ENCODE peak calls at places on chromosome 22, in four cellular contexts. L is aorta, X is mucosa of descending colon, D is astrocyte of the spinal cord. W is an unnamed sample.

GRCh38 chr22:19187716-19188563 is 9.4 kb upstream of the SLC25A1 start:
- DNase-seq in L (no peak), X (no peak), D (no peak), W (no peak)

GRCh38 chr22:41330169-41330568 is 28.8 kb downstream of the ZC3H7B start:
- DNase-seq in L (no peak), X (no peak), D (no peak), W (no peak)

GRCh38 chr22:50200333-50201190 is at the start of gene SELENOO:
- DNase-seq in L (peak), X (peak), D (peak), W (peak)

GRCh38 chr22:50282361-50283144 is 12.4 kb upstream of the MAPK11 start:
- DNase-seq in L (no peak), X (no peak), D (peak), W (peak)

GRCh38 chr22:37202706-37203105 is 9.6 kb downstream of the SSTR3 start:
- DNase-seq in L (peak), X (no peak), D (no peak), W (no peak)

GRCh38 chr22:29225422-29226090 is 19.9 kb downstream of the EMID1 start:
- DNase-seq in L (peak), X (no peak), D (no peak), W (peak)

GRCh38 chr22:17258015-17258827 is 39.0 kb upstream of the ADA2 start:
- DNase-seq in L (peak), X (peak), D (peak), W (peak)

GRCh38 chr22:48057116-48057835 is 1294.8 kb downstream of the TBC1D22A start:
- DNase-seq in L (no peak), X (no peak), D (no peak), W (no peak)

GRCh38 chr22:29079218-29079901 is 6.5 kb downstream of the KREMEN1 start:
- DNase-seq in L (no peak), X (peak), D (peak), W (peak)

GRCh38 chr22:49444781-49445180 is 382.9 kb downstream of the BRD1 start:
- DNase-seq in L (no peak), X (no peak), D (no peak), W (no peak)

GRCh38 chr22:41589260-41589600 is 410 bp downstream of the PMM1 start:
- DNase-seq in L (peak), X (no peak), D (no peak), W (peak)

GRCh38 chr22:27726726-27727449 is 74.7 kb downstream of the MN1 start:
- DNase-seq in L (peak), X (peak), D (peak), W (peak)

GRCh38 chr22:27144345-27144744 is 487.0 kb downstream of the MIAT start:
- DNase-seq in L (no peak), X (no peak), D (no peak), W (no peak)

GRCh38 chr22:26767351-26767970 is 110.1 kb downstream of the MIAT start:
- DNase-seq in L (no peak), X (no peak), D (no peak), W (no peak)

GRCh38 chr22:46737105-46737975 is 712 bp downstream of the CERK start:
- DNase-seq in L (peak), X (peak), D (peak), W (no peak)

GRCh38 chr22:46736705-46737104 is 1.3 kb downstream of the CERK start:
- DNase-seq in L (peak), X (peak), D (no peak), W (no peak)

GRCh38 chr22:46738961-46739870 is 1.2 kb upstream of the CERK start:
- DNase-seq in L (peak), X (peak), D (peak), W (peak)

GRCh38 chr22:46737976-46738641 is at the start of gene CERK:
- DNase-seq in L (peak), X (peak), D (peak), W (peak)

DNA sequence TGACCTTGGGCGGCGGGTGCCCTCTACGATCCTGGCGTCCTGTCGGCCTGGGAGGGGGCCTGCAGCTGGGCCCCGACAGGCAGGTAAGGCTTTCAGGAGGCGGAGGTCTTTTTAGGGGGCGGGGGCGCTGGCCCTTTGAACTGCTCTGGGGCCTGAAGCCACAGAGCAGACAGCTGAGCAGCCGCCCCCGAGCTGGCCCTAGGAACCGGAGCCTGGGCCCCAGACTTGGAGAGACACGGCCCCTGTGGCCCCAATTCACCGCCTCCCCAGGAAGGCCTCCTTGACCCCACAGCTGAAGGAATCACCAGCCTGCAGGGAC is 549 bp upstream of the CERK start:
- DNase-seq in L (peak), X (no peak), D (no peak), W (no peak)
- H3K4me3 ChIP-seq in L (peak), X (peak), D (peak), W (peak)

GRCh38 chr22:38700789-38701628 is at the start of gene JOSD1:
- DNase-seq in L (peak), X (peak), D (peak), W (peak)
- H3K4me3 ChIP-seq in L (peak), X (peak), D (peak), W (peak)

GRCh38 chr22:40238425-40239344 is 61.0 kb downstream of the TNRC6B start:
- DNase-seq in L (peak), X (no peak), D (peak), W (no peak)
- H3K4me3 ChIP-seq in L (no peak), X (no peak), D (no peak), W (no peak)

DNA sequence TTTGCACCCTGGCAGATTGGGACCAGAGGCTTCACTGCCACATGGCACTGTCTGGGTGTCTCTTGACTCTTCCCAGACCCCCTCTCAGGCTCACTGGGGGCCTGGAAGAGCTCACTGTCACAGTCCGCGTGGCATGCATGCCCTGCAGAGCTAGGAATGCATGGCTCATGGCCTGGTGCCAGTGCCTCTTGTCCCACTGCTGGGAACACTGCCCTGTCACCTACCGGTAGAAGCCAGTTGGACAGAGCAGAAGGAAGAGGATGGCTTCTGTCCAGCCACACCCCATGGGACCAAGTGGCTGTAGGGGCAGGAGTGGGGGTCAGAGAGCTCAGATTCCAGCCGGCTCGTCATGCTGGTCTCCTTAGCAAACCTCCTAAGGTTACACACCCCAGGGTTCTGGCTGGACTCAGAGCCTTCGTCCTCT is 29.7 kb downstream of the MB start:
- DNase-seq in L (peak), X (no peak), D (no peak), W (no peak)
- H3K4me3 ChIP-seq in L (no peak), X (no peak), D (no peak), W (no peak)

GRCh38 chr22:30604723-30605122 is 2.3 kb upstream of the TCN2 start:
- DNase-seq in L (no peak), X (no peak), D (no peak), W (no peak)

GRCh38 chr22:30607300-30607930 is 441 bp downstream of the TCN2 start:
- DNase-seq in L (no peak), X (no peak), D (no peak), W (no peak)

GRCh38 chr22:30607939-30608338 is 965 bp downstream of the TCN2 start:
- DNase-seq in L (no peak), X (no peak), D (no peak), W (no peak)

GRCh38 chr22:30606455-30607299 is at the start of gene TCN2:
- DNase-seq in L (peak), X (peak), D (peak), W (peak)

DNA sequence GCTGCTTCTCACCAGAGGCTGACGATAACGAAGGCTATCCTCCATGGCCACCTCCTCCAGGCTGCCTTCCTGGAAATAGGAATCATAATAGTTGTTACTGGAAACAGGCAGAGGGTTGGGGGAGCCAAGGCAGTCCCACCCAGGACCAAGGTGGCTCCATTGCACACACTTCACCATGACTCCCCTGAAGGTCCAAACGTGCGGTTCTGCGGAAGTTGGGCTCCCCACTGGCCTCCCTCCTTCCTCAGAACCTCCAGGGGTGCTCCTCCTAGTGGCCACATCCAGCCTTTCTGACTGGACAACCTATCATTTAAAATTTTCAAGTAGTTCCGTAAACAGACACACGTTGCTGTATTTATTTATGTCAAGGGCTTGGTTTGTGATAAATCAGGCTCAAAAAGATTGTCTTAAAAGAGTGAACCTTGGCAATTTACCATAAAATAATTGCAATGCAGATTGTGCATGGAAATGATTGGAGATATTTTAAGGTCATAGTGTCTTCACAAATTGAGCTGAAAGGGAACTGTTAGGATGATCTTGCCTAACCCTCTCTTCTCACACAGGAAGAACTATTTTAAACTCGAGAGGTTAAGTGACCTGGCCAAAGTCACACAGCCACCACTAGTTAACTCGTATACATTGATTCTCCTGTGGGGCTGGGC is 1.4 kb upstream of the TCN2 start:
- DNase-seq in L (peak), X (no peak), D (peak), W (peak)
- H3K4me3 ChIP-seq in L (no peak), X (no peak), D (peak), W (no peak)

GRCh38 chr22:23071163-23072034 is 1.1 kb downstream of the GNAZ start:
- DNase-seq in L (peak), X (peak), D (no peak), W (no peak)
- H3K4me3 ChIP-seq in L (no peak), X (no peak), D (peak), W (peak)

GRCh38 chr22:35887296-35887875 is 141.2 kb downstream of the RBFOX2 start:
- DNase-seq in L (no peak), X (no peak), D (peak), W (no peak)

GRCh38 chr22:35888181-35888870 is 140.3 kb downstream of the RBFOX2 start:
- DNase-seq in L (no peak), X (no peak), D (no peak), W (no peak)

GRCh38 chr22:35883028-35883620 is 145.5 kb downstream of the RBFOX2 start:
- DNase-seq in L (no peak), X (no peak), D (peak), W (peak)

DNA sequence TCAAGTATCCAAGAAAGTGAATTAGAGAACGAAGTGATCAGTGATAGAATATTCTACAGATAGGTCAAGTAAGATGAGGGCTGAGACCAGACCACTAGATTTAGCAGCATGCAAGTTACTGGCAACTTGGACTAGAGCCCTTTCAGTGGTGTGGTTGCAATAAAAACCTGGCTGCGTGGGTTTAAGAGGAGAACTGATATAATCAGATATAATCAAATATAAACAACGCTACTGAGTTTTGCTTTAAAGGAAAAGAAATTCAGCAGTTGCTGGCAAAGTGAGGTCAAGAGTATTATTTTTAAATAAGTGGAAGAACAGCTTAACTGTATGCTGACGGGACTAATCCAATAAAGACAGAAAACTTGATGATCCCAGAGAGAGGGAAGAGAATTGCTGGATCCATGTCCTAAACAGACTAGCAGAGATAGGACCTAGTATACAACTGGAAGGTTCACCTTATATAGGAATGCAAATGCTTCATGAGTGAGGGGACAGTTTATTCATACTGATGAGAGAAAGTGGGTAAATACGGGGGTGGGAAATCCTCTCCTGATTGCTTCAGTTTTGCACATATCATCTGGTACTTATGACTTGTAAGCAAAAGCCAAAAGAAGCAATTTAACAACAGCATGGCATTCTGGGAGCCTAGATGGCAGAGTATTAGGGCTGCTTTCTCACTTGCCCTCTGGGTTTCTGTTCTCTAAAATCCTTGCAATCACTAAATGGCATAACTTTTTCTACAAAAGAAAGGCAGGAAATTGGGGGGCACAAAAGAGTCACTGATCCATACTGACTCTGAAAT is 146.2 kb downstream of the RBFOX2 start:
- DNase-seq in L (no peak), X (no peak), D (no peak), W (no peak)
- H3K4me3 ChIP-seq in L (no peak), X (no peak), D (no peak), W (no peak)

DNA sequence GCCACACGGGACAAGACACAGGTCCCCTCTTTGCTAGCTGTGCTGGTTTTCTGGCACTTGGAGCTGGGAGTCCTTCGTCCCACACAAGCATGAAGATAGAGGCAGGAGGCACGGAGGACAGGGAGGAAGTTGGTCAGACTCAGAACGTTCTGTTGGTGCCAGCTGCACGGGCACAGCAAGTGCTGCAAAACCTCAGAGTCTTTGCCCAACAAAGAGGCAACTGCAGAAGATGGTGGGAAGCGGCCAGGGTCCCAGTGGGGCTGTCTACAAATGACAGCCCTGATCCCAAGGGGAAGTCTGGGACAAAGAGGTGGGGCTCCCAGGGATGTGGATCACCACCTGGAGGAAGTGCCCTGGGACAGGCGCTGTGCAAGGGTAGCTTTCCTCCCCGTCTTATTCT is 9.4 kb upstream of the OSM start:
- DNase-seq in L (no peak), X (no peak), D (no peak), W (no peak)
- H3K4me3 ChIP-seq in L (no peak), X (no peak), D (no peak), W (no peak)

GRCh38 chr22:44102121-44102520 is 78.0 kb downstream of the PARVB start:
- DNase-seq in L (peak), X (no peak), D (no peak), W (no peak)

GRCh38 chr22:44098966-44099530 is 74.9 kb downstream of the PARVB start:
- DNase-seq in L (peak), X (no peak), D (no peak), W (no peak)

GRCh38 chr22:44098021-44098739 is 74.1 kb downstream of the PARVB start:
- DNase-seq in L (peak), X (no peak), D (no peak), W (no peak)

GRCh38 chr22:44099696-44100095 is 75.6 kb downstream of the PARVB start:
- DNase-seq in L (peak), X (no peak), D (no peak), W (no peak)

DNA sequence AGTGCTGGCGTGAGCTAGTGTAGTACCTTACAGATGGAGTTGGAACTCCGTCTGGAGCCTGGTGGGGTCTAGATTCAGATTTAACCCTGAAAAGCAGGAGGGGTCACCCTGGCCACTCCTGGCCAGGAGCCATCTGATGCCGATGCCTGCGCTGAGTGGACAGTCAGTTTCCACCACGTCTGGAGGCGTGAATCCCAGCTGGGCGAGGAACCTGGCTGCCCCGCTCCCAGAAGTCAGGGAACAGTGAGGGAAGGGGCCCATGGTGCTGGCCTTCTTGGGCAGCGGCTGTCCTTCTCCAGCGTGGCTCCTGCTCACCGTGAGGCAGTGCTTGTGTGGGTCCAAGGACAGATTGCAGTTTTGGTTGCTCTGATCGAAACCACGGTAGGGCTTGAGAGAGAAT is 76.3 kb downstream of the PARVB start:
- DNase-seq in L (peak), X (no peak), D (no peak), W (no peak)
- H3K4me3 ChIP-seq in L (no peak), X (no peak), D (no peak), W (no peak)

GRCh38 chr22:45317551-45318167 is 7.9 kb downstream of the FAM118A start:
- DNase-seq in L (peak), X (peak), D (peak), W (peak)
- H3K4me3 ChIP-seq in L (no peak), X (no peak), D (no peak), W (no peak)

W was measured in small intestine.